ENCODE peak calls at places on chromosomes 6 and 20, in eight cellular contexts. I, O, V, R, G, M, N and A are unnamed samples.

GRCh38 chr6:144036064-144036873 is 28.2 kb upstream of the PLAGL1 start:
- DNase-seq in O (no peak), M (no peak), I (peak; percentile 37), N (no peak), V (peak; percentile 48), R (no peak), G (no peak), A (no peak)

GRCh38 chr6:142810952-142811514 is 133.9 kb downstream of the HIVEP2 start:
- DNase-seq in G (no peak), R (no peak), V (no peak), M (no peak), O (no peak), I (no peak), N (no peak), A (no peak)

GRCh38 chr6:84390334-84390733 is 162.9 kb upstream of the CEP162 start:
- DNase-seq in V (no peak), N (no peak), M (no peak), R (no peak), I (no peak), O (no peak), G (no peak), A (no peak)

GRCh38 chr6:151285121-151285520 is 45.4 kb downstream of the AKAP12 start:
- DNase-seq in R (no peak), G (no peak), N (no peak), I (peak; percentile 29), M (no peak), O (no peak), V (no peak), A (no peak)

GRCh38 chr6:116210316-116210715 is 43.6 kb downstream of the TSPYL4 start:
- DNase-seq in M (no peak), R (no peak), O (no peak), I (no peak), G (no peak), N (no peak), V (no peak), A (no peak)

GRCh38 chr20:34249291-34249690 is 8.1 kb downstream of the ASIP start:
- DNase-seq in I (no peak), M (no peak), V (peak; percentile 38), R (no peak), G (no peak), N (no peak), O (no peak), A (peak; percentile 44)

GRCh38 chr6:130681028-130681427 is 146.2 kb upstream of the SMLR1 start:
- DNase-seq in I (peak; percentile 69), N (no peak), O (no peak), M (no peak), V (no peak), R (no peak), G (no peak), A (no peak)

GRCh38 chr20:40050596-40050995 is 638.4 kb downstream of the MAFB start:
- DNase-seq in M (no peak), G (no peak), I (no peak), R (no peak), N (no peak), V (no peak), O (no peak), A (no peak)

GRCh38 chr6:121748376-121748775 is 312.9 kb downstream of the GJA1 start:
- DNase-seq in O (no peak), N (no peak), M (no peak), I (peak; percentile 46), V (no peak), G (no peak), R (no peak), A (no peak)

GRCh38 chr6:75117701-75118100 is 88.2 kb downstream of the COL12A1 start:
- DNase-seq in V (no peak), G (no peak), N (no peak), R (no peak), O (no peak), I (peak; percentile 34), M (no peak), A (no peak)

GRCh38 chr6:100088009-100088408 is 94.0 kb upstream of the MCHR2 start:
- DNase-seq in R (peak; percentile 24), G (no peak), O (no peak), M (no peak), I (peak; percentile 54), V (no peak), N (no peak), A (no peak)

GRCh38 chr6:45663181-45664180 is 285.7 kb upstream of the SUPT3H start:
- DNase-seq in G (no peak), R (no peak), I (no peak), N (peak; percentile 7), V (no peak), O (no peak), M (peak; percentile 17), A (no peak)

GRCh38 chr20:53071833-53072232 is 99.7 kb downstream of the TSHZ2 start:
- DNase-seq in N (no peak), G (no peak), I (no peak), R (no peak), M (no peak), O (no peak), V (no peak), A (no peak)

GRCh38 chr6:89122625-89123024 is 4.8 kb upstream of the SRSF12 start:
- DNase-seq in V (peak; percentile 48), G (no peak), I (peak; percentile 64), N (no peak), O (no peak), M (no peak), R (peak; percentile 24), A (peak; percentile 59)

GRCh38 chr6:154650351-154650750 is 82.9 kb upstream of the SCAF8 start:
- DNase-seq in R (no peak), O (no peak), N (no peak), M (no peak), I (no peak), V (no peak), G (no peak), A (no peak)

GRCh38 chr20:921020-921419 is 4.9 kb upstream of the ANGPT4 start:
- DNase-seq in I (no peak), R (no peak), N (no peak), G (no peak), O (no peak), V (no peak), M (no peak), A (no peak)

GRCh38 chr6:158149641-158150040 is 18.4 kb downstream of the SERAC1 start:
- DNase-seq in G (no peak), M (no peak), O (no peak), N (no peak), R (peak; percentile 28), I (peak; percentile 91), V (no peak), A (no peak)

GRCh38 chr6:113103618-113104390 is 753.3 kb upstream of the MARCKS start:
- DNase-seq in O (no peak), N (no peak), G (no peak), R (no peak), I (peak; percentile 73), M (no peak), V (no peak), A (no peak)

GRCh38 chr6:54874349-54875048 is 27.9 kb downstream of the FAM83B start:
- DNase-seq in I (peak; percentile 39), R (no peak), G (no peak), V (no peak), M (no peak), O (no peak), N (no peak), A (no peak)

GRCh38 chr20:3515379-3516175 is 44.8 kb downstream of the ATRN start:
- DNase-seq in I (no peak), G (no peak), M (no peak), O (no peak), R (no peak), V (no peak), N (no peak), A (no peak)

GRCh38 chr20:39103732-39104131 is 141.6 kb downstream of the DHX35 start:
- DNase-seq in O (no peak), V (no peak), N (no peak), I (peak; percentile 41), G (no peak), R (no peak), M (no peak), A (no peak)

GRCh38 chr6:69231983-69232382 is 564.8 kb downstream of the LMBRD1 start:
- DNase-seq in M (no peak), I (no peak), G (no peak), O (no peak), N (no peak), R (no peak), V (no peak), A (no peak)

GRCh38 chr6:29332676-29333075 is 31.2 kb downstream of the OR14J1 start:
- DNase-seq in V (no peak), M (no peak), N (no peak), G (no peak), R (no peak), I (no peak), O (no peak), A (no peak)

GRCh38 chr20:11178946-11179654 is 505.3 kb upstream of the JAG1 start:
- DNase-seq in R (no peak), N (no peak), M (no peak), I (peak; percentile 75), G (no peak), V (no peak), O (no peak), A (no peak)

GRCh38 chr6:140929121-140929520 is 1203.6 kb upstream of the GJE1 start:
- DNase-seq in R (no peak), I (no peak), M (no peak), N (no peak), G (no peak), O (no peak), V (no peak), A (no peak)

GRCh38 chr6:86256615-86257187 is 614.0 kb upstream of the SYNCRIP start:
- DNase-seq in I (no peak), N (no peak), M (no peak), O (no peak), V (no peak), G (no peak), R (no peak), A (no peak)

GRCh38 chr6:3526962-3527796 is 70.3 kb upstream of the SLC22A23 start:
- DNase-seq in V (no peak), R (no peak), N (no peak), G (no peak), I (no peak), O (no peak), M (no peak), A (no peak)

GRCh38 chr6:885051-885590 is 192.2 kb upstream of the EXOC2 start:
- DNase-seq in R (no peak), V (no peak), I (no peak), M (no peak), G (no peak), N (no peak), O (no peak), A (no peak)

GRCh38 chr20:14223806-14224205 is 113.6 kb downstream of the FLRT3 start:
- DNase-seq in I (no peak), M (no peak), V (no peak), R (no peak), N (no peak), G (no peak), O (no peak), A (no peak)

GRCh38 chr6:121868191-121868590 is 432.7 kb downstream of the GJA1 start:
- DNase-seq in R (no peak), O (no peak), M (no peak), N (no peak), V (no peak), I (no peak), G (no peak), A (no peak)

GRCh38 chr6:1285589-1286340 is 26.1 kb upstream of the FOXQ1 start:
- DNase-seq in N (no peak), I (peak; percentile 83), R (no peak), G (no peak), O (no peak), V (no peak), M (no peak), A (no peak)

GRCh38 chr20:39042279-39043150 is 80.4 kb downstream of the DHX35 start:
- DNase-seq in N (no peak), G (no peak), V (no peak), M (no peak), R (no peak), O (no peak), I (peak; percentile 67), A (no peak)

GRCh38 chr6:5126214-5126613 is 41.1 kb downstream of the PPP1R3G start:
- DNase-seq in V (no peak), N (no peak), M (no peak), I (no peak), G (no peak), O (no peak), R (no peak), A (no peak)

GRCh38 chr6:87281426-87281825 is 41.0 kb upstream of the SMIM8 start:
- DNase-seq in I (no peak), V (no peak), M (no peak), O (no peak), N (no peak), G (no peak), R (no peak), A (no peak)